ENCODE peak calls at places on chromosome 12, in seven cellular contexts. H is effector CD4-positive, alpha-beta T cell; T is astrocyte; K is cortex of kidney; J is Ammon's horn; V is LoVo; N is activated CD4-positive, CD25-positive, alpha-beta regulatory T cell. B is an unnamed sample.

GRCh38 chr12:21831671-21832357 is 57.3 kb upstream of the KCNJ8 start:
- DNase-seq in N (no peak), H (no peak), T (peak), K (no peak), J (no peak), V (no peak), B (no peak)

GRCh38 chr12:82124711-82125110 is 233.5 kb downstream of the CCDC59 start:
- DNase-seq in H (no peak), K (no peak), J (peak), T (peak), N (no peak), V (peak), B (no peak)

GRCh38 chr12:31220633-31221565 is 105.1 kb downstream of the SINHCAF start:
- DNase-seq in H (no peak), K (no peak), J (peak), T (peak), N (no peak), V (no peak), B (no peak)

GRCh38 chr12:95820096-95820703 is 29.6 kb upstream of the NTN4 start:
- DNase-seq in K (no peak), H (no peak), T (peak), J (peak), N (no peak), V (peak), B (no peak)

GRCh38 chr12:4769073-4769472 is 48.9 kb downstream of the GALNT8 start:
- DNase-seq in N (no peak), J (no peak), T (no peak), H (no peak), K (no peak), V (no peak), B (no peak)

GRCh38 chr12:72330291-72330690 is 58.1 kb downstream of the TRHDE start:
- DNase-seq in J (peak), T (peak), V (no peak), N (no peak), H (no peak), K (no peak), B (no peak)

GRCh38 chr12:59637657-59638150 is 41.9 kb downstream of the SLC16A7 start:
- DNase-seq in K (no peak), T (no peak), N (no peak), J (no peak), V (no peak), H (no peak), B (no peak)

GRCh38 chr12:92928431-92928961 is 599 bp downstream of the EEA1 start:
- DNase-seq in V (peak), J (peak), N (peak), K (no peak), H (peak), T (no peak), B (no peak)

GRCh38 chr12:52903855-52904508 is 894 bp downstream of the KRT8 start:
- DNase-seq in V (peak), J (no peak), H (no peak), N (peak), K (no peak), T (peak), B (no peak)